ENCODE peak calls at places on chromosomes 7 and 10, in four cellular contexts. K, O, M and X are unnamed samples. For H3K9me1 and H3K4me1, the result is how much of the 10 kb centered on the place peaks cover.

GRCh38 chr10:119643306-119644214 is 7.6 kb upstream of the BAG3 start:
- DNase-seq in K (no peak), O (no peak), M (no peak), X (no peak)

GRCh38 chr7:135282621-135283295 is 49.1 kb downstream of the STRA8 start:
- DNase-seq in K (no peak), O (no peak), M (peak), X (no peak)

GRCh38 chr10:84158061-84158460 is 15.5 kb upstream of the GPR15LG start:
- DNase-seq in K (no peak), O (no peak), M (no peak), X (no peak)

GRCh38 chr10:10804998-10805737 is 212.5 kb upstream of the CELF2 start:
- DNase-seq in K (no peak), O (peak), M (peak), X (peak)

GRCh38 chr10:61000769-61001730 is 57.1 kb upstream of the RHOBTB1 start:
- DNase-seq in K (peak), O (peak), M (peak), X (no peak)

GRCh38 chr7:138538518-138538917 is 78.5 kb downstream of the TRIM24 start:
- DNase-seq in K (no peak), O (peak), M (peak), X (no peak)

GRCh38 chr10:34966440-34966839 is 123.7 kb downstream of the CUL2 start:
- DNase-seq in K (no peak), O (peak), M (no peak), X (no peak)

GRCh38 chr10:128180843-128181242 is 54.6 kb upstream of the MKI67 start:
- DNase-seq in K (no peak), O (no peak), M (no peak), X (no peak)

GRCh38 chr7:38007096-38007495 is 86.7 kb downstream of the EPDR1 start:
- DNase-seq in K (no peak), O (no peak), M (no peak), X (no peak)

GRCh38 chr7:29345590-29345989 is 151.0 kb downstream of the CHN2 start:
- DNase-seq in K (peak), O (no peak), M (peak), X (no peak)

GRCh38 chr7:458511-459245 is 61.0 kb downstream of the PDGFA start:
- DNase-seq in K (no peak), O (no peak), M (no peak), X (no peak)

GRCh38 chr7:36971515-36972139 is 247.3 kb upstream of the AOAH start:
- DNase-seq in K (no peak), O (no peak), M (no peak), X (no peak)

GRCh38 chr10:123379156-123379555 is 225.0 kb downstream of the BUB3 start:
- DNase-seq in K (no peak), O (no peak), M (no peak), X (no peak)

GRCh38 chr10:14617850-14618249 is 156.8 kb downstream of the FAM107B start:
- DNase-seq in K (no peak), O (peak), M (no peak), X (no peak)

GRCh38 chr10:93554760-93555432 is 11.6 kb upstream of the FFAR4 start:
- DNase-seq in K (peak), O (peak), M (peak), X (no peak)

GRCh38 chr10:79476645-79477044 is 31.2 kb upstream of the ZCCHC24 start:
- DNase-seq in K (no peak), O (no peak), M (no peak), X (no peak)

GRCh38 chr10:63133787-63134557 is 844 bp downstream of the NRBF2 start:
- DNase-seq in K (no peak), O (peak), M (peak), X (no peak)

GRCh38 chr10:127149613-127150081 is 46.7 kb downstream of the INSYN2A start:
- DNase-seq in K (no peak), O (peak), M (no peak), X (no peak)

GRCh38 chr10:78774999-78775711 is 293.6 kb upstream of the ZMIZ1 start:
- DNase-seq in K (no peak), O (peak), M (no peak), X (no peak)

GRCh38 chr10:63430091-63430998 is 35.4 kb downstream of the JMJD1C start:
- DNase-seq in K (no peak), O (peak), M (peak), X (peak)

GRCh38 chr7:57651006-57651405 is 201.0 kb downstream of the ZNF716 start:
- DNase-seq in K (no peak), O (no peak), M (no peak), X (no peak)

GRCh38 chr10:80410122-80410521 is 1.8 kb downstream of the PRXL2A start:
- DNase-seq in K (no peak), O (no peak), M (peak), X (no peak)

GRCh38 chr7:77993823-77994222 is 195.2 kb downstream of the PHTF2 start:
- DNase-seq in K (no peak), O (no peak), M (no peak), X (no peak)

GRCh38 chr10:71743099-71743838 is 23.7 kb upstream of the C10orf105 start:
- DNase-seq in K (peak), O (no peak), M (no peak), X (no peak)

GRCh38 chr7:34389332-34390078 is 268.5 kb upstream of the NPSR1 start:
- DNase-seq in K (no peak), O (no peak), M (no peak), X (no peak)

GRCh38 chr10:123038782-123039631 is 30.2 kb downstream of the ACADSB start:
- DNase-seq in K (no peak), O (no peak), M (no peak), X (no peak)

GRCh38 chr10:77455538-77455937 is 182.1 kb downstream of the KCNMA1 start:
- DNase-seq in K (no peak), O (peak), M (no peak), X (no peak)

GRCh38 chr10:120495226-120495625 is 38.2 kb downstream of the PLPP4 start:
- DNase-seq in K (no peak), O (no peak), M (peak), X (no peak)

GRCh38 chr10:84607523-84607922 is 279.1 kb downstream of the CCSER2 start:
- DNase-seq in K (no peak), O (no peak), M (no peak), X (no peak)

GRCh38 chr7:39592586-39592985 is 26.4 kb downstream of the YAE1 start:
- DNase-seq in K (no peak), O (peak), M (peak), X (no peak)

GRCh38 chr10:114674321-114674720 is 16.2 kb upstream of the ABLIM1 start:
- DNase-seq in K (no peak), O (no peak), M (no peak), X (no peak)

GRCh38 chr7:10720042-10720441 is 253.6 kb upstream of the PHF14 start:
- DNase-seq in K (no peak), O (no peak), M (no peak), X (no peak)

GRCh38 chr7:81745706-81746105 is 24.1 kb downstream of the HGF start:
- DNase-seq in K (no peak), O (no peak), M (no peak), X (no peak)

GRCh38 chr7:81744389-81744788 is 25.5 kb downstream of the HGF start:
- DNase-seq in K (no peak), O (no peak), M (no peak), X (no peak)

GRCh38 chr7:81740403-81740802 is 29.4 kb downstream of the HGF start:
- DNase-seq in K (no peak), O (no peak), M (no peak), X (no peak)

GRCh38 chr7:81743201-81743600 is 26.6 kb downstream of the HGF start:
- DNase-seq in K (no peak), O (no peak), M (no peak), X (no peak)

DNA sequence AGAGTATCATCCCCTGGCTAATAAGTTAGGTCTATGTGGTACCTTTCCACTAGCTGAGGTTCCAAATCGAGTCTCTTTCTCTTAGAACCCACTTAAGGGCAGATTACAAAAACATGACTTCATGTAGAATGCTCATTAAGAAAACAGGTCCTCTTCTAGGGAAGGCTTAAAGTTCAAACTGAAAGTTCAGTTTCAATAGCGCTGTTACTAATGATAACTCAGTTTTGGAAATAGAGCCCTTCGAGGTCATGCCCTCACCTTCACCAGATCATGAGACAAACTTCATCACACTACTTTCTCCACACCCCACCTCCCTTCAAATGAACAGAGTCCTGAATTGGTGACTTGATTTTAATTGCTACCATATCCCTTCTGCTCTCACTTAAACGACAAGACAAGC is 26.2 kb downstream of the HGF start:
- DNase-seq in K (no peak), O (no peak), M (no peak), X (no peak)
- H3K9me1 ChIP-seq in K (under half), O (under half), M (under half), X (under half)

GRCh38 chr10:102504976-102505300 is 1.2 kb downstream of the SUFU start:
- DNase-seq in K (no peak), O (no peak), M (no peak), X (no peak)
- H3K4me1 ChIP-seq in K (under half), O (under half), M (under half), X (under half)

GRCh38 chr7:85423209-85423895 is 236.5 kb upstream of the SEMA3D start:
- DNase-seq in K (no peak), O (no peak), M (no peak), X (no peak)
- H2AFZ ChIP-seq in K (no peak), O (no peak), M (no peak), X (no peak)

GRCh38 chr10:13163859-13164258 is 2.5 kb downstream of the MCM10 start:
- DNase-seq in K (no peak), O (no peak), M (no peak), X (no peak)
- H3K9me1 ChIP-seq in K (under half), O (under half), M (under half), X (under half)

DNA sequence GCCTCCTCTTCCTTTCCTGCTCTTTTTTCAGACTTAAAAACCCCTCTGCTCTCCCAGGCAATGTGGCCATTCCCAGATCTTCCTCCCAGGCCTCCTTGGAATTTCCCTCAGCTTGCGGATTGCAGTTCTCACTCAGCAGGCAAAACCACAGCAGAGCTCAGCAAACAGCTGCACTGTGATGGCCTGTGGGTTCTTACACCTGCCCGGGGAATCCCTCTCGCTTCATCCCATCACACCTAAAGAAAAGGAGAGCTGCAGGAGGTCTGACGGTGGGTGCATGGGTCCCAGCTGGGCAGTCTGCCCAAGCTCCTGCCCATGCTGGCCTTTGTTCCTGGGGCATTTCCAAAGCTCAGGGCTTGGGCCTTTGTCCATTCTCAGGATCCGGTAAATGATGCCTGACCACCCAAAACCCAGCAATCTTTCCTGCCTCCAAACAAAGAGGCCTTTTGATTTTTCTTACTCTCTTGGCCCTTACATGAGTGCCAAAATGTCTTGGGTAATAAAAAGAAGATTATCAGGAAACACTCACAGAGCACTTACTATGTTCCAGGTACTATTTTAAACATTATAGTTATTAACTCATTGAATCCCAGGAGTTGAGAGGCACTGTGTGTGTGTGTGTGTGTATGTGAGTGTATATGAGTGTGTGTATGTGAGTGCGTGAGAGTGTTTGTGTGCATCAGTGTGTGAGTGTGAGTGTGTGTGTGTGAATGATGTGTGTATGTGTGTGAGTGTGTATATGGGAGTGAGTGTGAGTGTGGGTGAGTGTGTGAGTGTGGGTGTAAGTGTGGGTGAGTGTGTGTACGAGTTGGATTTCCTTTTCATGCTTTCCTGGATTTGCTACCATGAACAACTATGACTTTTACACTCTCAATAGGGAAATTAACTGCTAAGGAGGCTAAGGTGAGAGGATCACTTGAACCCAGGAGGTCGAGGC is 64.5 kb upstream of the PODXL start:
- DNase-seq in K (no peak), O (peak), M (peak), X (no peak)
- H3K4me1 ChIP-seq in K (under half), O (under half), M (half or more), X (under half)